ENCODE peak calls at places on chromosome 11, in ten cellular contexts. W, Y, O, C, B, M, T, Q, L and K are unnamed samples.

GRCh38 chr11:17206448-17206847 is 1.3 kb downstream of the PIK3C2A start:
- DNase-seq in W (no peak), B (no peak), O (no peak), L (no peak), M (no peak), Q (no peak), T (no peak), Y (no peak), C (no peak), K (no peak)

GRCh38 chr11:73316422-73316821 is 8.3 kb downstream of the ARHGEF17 start:
- DNase-seq in B (no peak), O (no peak), T (no peak), L (no peak), C (no peak), Y (no peak), Q (no peak), W (no peak), M (no peak), K (no peak)

GRCh38 chr11:131654849-131655248 is 284.4 kb downstream of the NTM start:
- DNase-seq in C (no peak), Y (no peak), B (no peak), L (no peak), T (no peak), O (no peak), M (no peak), W (no peak), Q (no peak), K (no peak)

GRCh38 chr11:115069599-115069998 is 391.3 kb downstream of the NXPE2 start:
- DNase-seq in T (no peak), O (no peak), W (no peak), L (no peak), M (no peak), Q (no peak), C (no peak), Y (no peak), B (no peak), K (no peak)

GRCh38 chr11:109033627-109034340 is 368.9 kb downstream of the DDX10 start:
- DNase-seq in Q (peak), L (peak), Y (no peak), T (peak), O (no peak), W (no peak), M (no peak), C (no peak), B (no peak), K (no peak)

GRCh38 chr11:95937358-95937757 is 13.5 kb upstream of the MTMR2 start:
- DNase-seq in B (no peak), O (no peak), L (no peak), W (no peak), Y (no peak), M (no peak), Q (no peak), C (no peak), T (no peak), K (no peak)

GRCh38 chr11:3854977-3855807 is at the start of gene STIM1:
- DNase-seq in O (peak), M (peak), W (peak), Q (peak), L (peak), T (peak), Y (peak), C (peak), B (peak), K (peak)

GRCh38 chr11:60987577-60988277 is 16.2 kb downstream of the CD6 start:
- DNase-seq in B (no peak), Q (no peak), O (no peak), C (no peak), W (no peak), T (no peak), M (no peak), L (no peak), Y (no peak), K (no peak)

GRCh38 chr11:96664108-96664507 is 274.3 kb downstream of the JRKL start:
- DNase-seq in C (no peak), Y (no peak), W (no peak), O (no peak), B (no peak), M (no peak), T (no peak), L (no peak), Q (no peak), K (no peak)

GRCh38 chr11:104668797-104669463 is 229.3 kb downstream of the CASP12 start:
- DNase-seq in L (peak), M (no peak), Q (peak), B (no peak), C (peak), Y (no peak), O (no peak), T (peak), W (peak), K (no peak)

GRCh38 chr11:2156416-2157182 is 4.4 kb downstream of the INS start:
- DNase-seq in B (peak), Q (peak), T (peak), W (peak), M (peak), Y (peak), C (peak), O (peak), L (no peak), K (peak)

GRCh38 chr11:33682446-33682845 is 18.2 kb downstream of the C11orf91 start:
- DNase-seq in Y (no peak), O (no peak), M (no peak), Q (peak), B (no peak), T (no peak), C (no peak), L (no peak), W (peak), K (no peak)

GRCh38 chr11:63520606-63521170 is 14.8 kb downstream of the LGALS12 start:
- DNase-seq in T (no peak), W (no peak), Y (no peak), L (no peak), O (no peak), Q (no peak), M (no peak), B (no peak), C (no peak), K (no peak)

GRCh38 chr11:115135936-115136335 is 368.3 kb downstream of the CADM1 start:
- DNase-seq in Y (no peak), Q (no peak), W (no peak), M (no peak), B (no peak), L (no peak), T (no peak), C (no peak), O (no peak), K (no peak)

GRCh38 chr11:130480721-130481140 is 32.3 kb downstream of the ADAMTS15 start:
- DNase-seq in W (no peak), L (no peak), O (no peak), C (no peak), M (no peak), B (no peak), Y (no peak), T (no peak), Q (peak), K (no peak)

GRCh38 chr11:70077411-70078094 is 564 bp upstream of the ANO1 start:
- DNase-seq in L (no peak), M (peak), W (no peak), T (no peak), B (no peak), Y (no peak), C (no peak), O (no peak), Q (no peak), K (no peak)

GRCh38 chr11:10504490-10504889 is 36.5 kb downstream of the RNF141 start:
- DNase-seq in L (no peak), O (no peak), T (no peak), C (no peak), Q (no peak), Y (no peak), W (no peak), B (no peak), M (no peak), K (no peak)

GRCh38 chr11:131579932-131580387 is 209.5 kb downstream of the NTM start:
- DNase-seq in Y (no peak), T (peak), M (no peak), B (peak), Q (peak), O (no peak), W (peak), L (peak), C (peak), K (peak)

GRCh38 chr11:128643661-128644060 is 50.2 kb upstream of the FLI1 start:
- DNase-seq in T (no peak), C (no peak), Q (peak), M (no peak), B (no peak), L (no peak), Y (no peak), O (no peak), W (peak), K (no peak)

GRCh38 chr11:118715245-118715807 is 35.9 kb upstream of the TREH start:
- DNase-seq in M (no peak), W (no peak), C (no peak), T (no peak), L (no peak), Q (no peak), O (no peak), B (no peak), Y (no peak), K (no peak)

GRCh38 chr11:74731301-74732094 is at the start of gene CHRDL2:
- DNase-seq in Q (no peak), O (no peak), C (no peak), W (peak), L (no peak), B (no peak), T (peak), M (no peak), Y (no peak), K (no peak)

GRCh38 chr11:123973816-123974215 is 3.8 kb downstream of the OR10S1 start:
- DNase-seq in W (peak), B (no peak), O (no peak), T (no peak), C (peak), L (peak), M (no peak), Y (no peak), Q (peak), K (no peak)

GRCh38 chr11:133553885-133554586 is 21.7 kb upstream of the OPCML start:
- DNase-seq in Y (no peak), C (no peak), O (no peak), L (no peak), W (no peak), B (no peak), M (no peak), Q (no peak), T (no peak), K (no peak)

GRCh38 chr11:66172146-66172545 is 96.3 kb upstream of the RAB1B start:
- DNase-seq in W (no peak), B (no peak), M (no peak), Q (peak), Y (no peak), T (no peak), O (peak), L (peak), C (no peak), K (no peak)

GRCh38 chr11:2387266-2387982 is 10.3 kb downstream of the CD81 start:
- DNase-seq in M (no peak), T (peak), Y (no peak), W (no peak), C (peak), B (no peak), Q (peak), O (no peak), L (no peak), K (no peak)

GRCh38 chr11:13216019-13217006 is 61.3 kb upstream of the BMAL1 start:
- DNase-seq in B (no peak), W (peak), Y (no peak), M (peak), T (peak), Q (peak), L (peak), C (peak), O (peak), K (no peak)

GRCh38 chr11:77211040-77211451 is 83.0 kb downstream of the MYO7A start:
- DNase-seq in W (no peak), Q (no peak), T (no peak), O (no peak), Y (no peak), M (peak), L (no peak), B (no peak), C (no peak), K (no peak)

GRCh38 chr11:67044496-67044895 is 12.2 kb upstream of the RHOD start:
- DNase-seq in C (no peak), L (no peak), M (no peak), O (no peak), W (no peak), Q (no peak), Y (no peak), T (no peak), B (no peak), K (no peak)

GRCh38 chr11:116703421-116703820 is 69.4 kb downstream of the BUD13 start:
- DNase-seq in Y (peak), W (peak), M (no peak), L (no peak), Q (no peak), O (no peak), T (no peak), C (no peak), B (no peak), K (peak)

GRCh38 chr11:115926601-115927000 is 422.4 kb upstream of the CADM1 start:
- DNase-seq in O (no peak), B (no peak), W (no peak), L (no peak), M (no peak), T (no peak), Y (no peak), C (no peak), Q (no peak), K (no peak)

GRCh38 chr11:38824573-38824972 is 2226.5 kb upstream of the RAG2 start:
- DNase-seq in Q (no peak), B (no peak), Y (no peak), L (no peak), M (no peak), O (no peak), C (peak), W (peak), T (no peak), K (no peak)

GRCh38 chr11:8365542-8365941 is 101.9 kb upstream of the LMO1 start:
- DNase-seq in L (no peak), Q (no peak), O (no peak), M (no peak), B (no peak), T (no peak), C (no peak), W (no peak), Y (no peak), K (no peak)

GRCh38 chr11:66637557-66638176 is 836 bp upstream of the RBM4 start:
- DNase-seq in C (no peak), W (peak), O (no peak), L (no peak), B (peak), T (no peak), M (no peak), Q (peak), Y (no peak), K (peak)

GRCh38 chr11:119982517-119983239 is 155.2 kb downstream of the TRIM29 start:
- DNase-seq in T (no peak), Y (no peak), Q (no peak), O (no peak), C (no peak), B (no peak), M (no peak), L (no peak), W (no peak), K (no peak)